ENCODE peak calls at places on chromosomes 6 and 20, in seven cellular contexts. H is dorsolateral prefrontal cortex; M is stimulated activated CD4-positive, alpha-beta T cell treated with anti-CD3 and anti-CD28 coated beads, Interleukin-1b, Interleukin-23, amount 100 ng/mL, for 4 hours; D is cardiac muscle cell; T is neuronal stem cell; Y is left cardiac atrium; F is NCI-H748 treated with DMSO at 0.1 percent for 48 hours. W is an unnamed sample.

GRCh38 chr6:107821591-107821990 is 2.5 kb downstream of the SCML4 start:
- DNase-seq in H (no peak), M (no peak), D (no peak), T (no peak), Y (no peak), F (no peak), W (no peak)

GRCh38 chr6:17962436-17963031 is 24.9 kb downstream of the KIF13A start:
- DNase-seq in H (peak), M (no peak), D (peak), T (no peak), Y (peak), F (no peak), W (no peak)

GRCh38 chr6:148747493-148748160 is 797 bp downstream of the UST start:
- DNase-seq in H (no peak), M (no peak), D (peak), T (peak), Y (peak), F (peak), W (peak)

GRCh38 chr20:2038161-2038560 is 44.3 kb upstream of the PDYN start:
- DNase-seq in H (no peak), M (no peak), D (peak), T (no peak), Y (no peak), F (no peak), W (no peak)

GRCh38 chr20:33803921-33804337 is 7.2 kb upstream of the CHMP4B start:
- DNase-seq in H (no peak), M (no peak), D (no peak), T (no peak), Y (no peak), F (no peak), W (no peak)

GRCh38 chr6:39899540-39900295 is 34.5 kb downstream of the MOCS1 start:
- DNase-seq in H (no peak), M (no peak), D (no peak), T (no peak), Y (no peak), F (no peak), W (no peak)

GRCh38 chr6:142152731-142153130 is 5.7 kb downstream of the VTA1 start:
- DNase-seq in H (no peak), M (no peak), D (no peak), T (no peak), Y (no peak), F (no peak), W (no peak)

GRCh38 chr6:35203680-35204079 is 10.1 kb upstream of the SCUBE3 start:
- DNase-seq in H (no peak), M (no peak), D (no peak), T (no peak), Y (no peak), F (no peak), W (no peak)

GRCh38 chr20:58711266-58712051 is 18.9 kb downstream of the NPEPL1 start:
- DNase-seq in H (no peak), M (no peak), D (no peak), T (no peak), Y (no peak), F (no peak), W (peak)

GRCh38 chr6:27582928-27583725 is 110.2 kb upstream of the ZNF184 start:
- DNase-seq in H (no peak), M (no peak), D (peak), T (no peak), Y (no peak), F (peak), W (no peak)

GRCh38 chr6:141252828-141253608 is 879.7 kb upstream of the GJE1 start:
- DNase-seq in H (no peak), M (no peak), D (no peak), T (no peak), Y (no peak), F (no peak), W (no peak)

GRCh38 chr6:125262026-125263013 is 39.4 kb downstream of the HDDC2 start:
- DNase-seq in H (no peak), M (no peak), D (no peak), T (no peak), Y (no peak), F (no peak), W (no peak)

GRCh38 chr20:43490038-43490437 is 17.5 kb upstream of the L3MBTL1 start:
- DNase-seq in H (no peak), M (no peak), D (no peak), T (no peak), Y (no peak), F (no peak), W (no peak)

GRCh38 chr6:121443953-121444590 is 8.6 kb downstream of the GJA1 start:
- DNase-seq in H (no peak), M (no peak), D (no peak), T (no peak), Y (peak), F (no peak), W (no peak)

GRCh38 chr6:169250660-169251059 is 3.0 kb downstream of the THBS2 start:
- DNase-seq in H (peak), M (no peak), D (no peak), T (no peak), Y (no peak), F (no peak), W (peak)